ENCODE peak calls at places on chromosomes 12 and 14, in nine cellular contexts. C is heart left ventricle, A is Calu3, P is IMR-90, Z is vagina, M is NB4, J is left lung, I is fibroblast of pulmonary artery, O is PC-3. U is an unnamed sample.

GRCh38 chr14:69501362-69501964 is 16.9 kb downstream of the PLEKHD1 start:
- DNase-seq in Z (no peak), M (no peak), A (no peak), J (no peak), C (peak), P (peak), I (peak), O (no peak), U (no peak)

GRCh38 chr12:45290218-45290609 is 74.3 kb downstream of the ANO6 start:
- DNase-seq in Z (no peak), O (peak), C (no peak), A (no peak), I (peak), M (no peak), J (no peak), P (peak), U (no peak)

GRCh38 chr12:79655036-79655435 is 35.7 kb downstream of the PAWR start:
- DNase-seq in I (no peak), C (no peak), P (no peak), A (no peak), Z (no peak), O (no peak), M (no peak), J (no peak), U (no peak)

GRCh38 chr14:53715390-53715730 is 241.3 kb downstream of the BMP4 start:
- DNase-seq in M (no peak), A (peak), P (peak), Z (no peak), C (no peak), J (no peak), I (peak), O (peak), U (no peak)

GRCh38 chr14:73567951-73568885 is 795 bp upstream of the ACOT2 start:
- DNase-seq in I (peak), M (no peak), C (no peak), O (peak), J (no peak), Z (no peak), A (no peak), P (peak), U (no peak)

GRCh38 chr14:25757364-25757763 is 707.4 kb upstream of the STXBP6 start:
- DNase-seq in J (no peak), I (no peak), C (no peak), Z (no peak), P (no peak), A (no peak), M (no peak), O (no peak), U (no peak)

GRCh38 chr12:130438243-130438620 is 100.5 kb downstream of the PIWIL1 start:
- DNase-seq in J (no peak), C (no peak), M (no peak), O (no peak), P (no peak), I (no peak), Z (no peak), A (no peak), U (no peak)

GRCh38 chr12:31412292-31412801 is 86.4 kb upstream of the SINHCAF start:
- DNase-seq in Z (no peak), M (no peak), I (no peak), O (no peak), J (no peak), A (no peak), C (no peak), P (no peak), U (no peak)

GRCh38 chr12:113875681-113876080 is 90.4 kb downstream of the RBM19 start:
- DNase-seq in J (no peak), O (no peak), Z (no peak), C (no peak), M (no peak), I (peak), P (peak), A (no peak), U (no peak)

GRCh38 chr12:121803861-121804416 is at the start of gene SETD1B:
- DNase-seq in A (peak), P (peak), I (peak), O (peak), C (peak), J (peak), M (peak), Z (no peak), U (no peak)

GRCh38 chr14:52949249-52949648 is 1.6 kb downstream of the FERMT2 start:
- DNase-seq in Z (no peak), O (no peak), I (no peak), A (no peak), C (no peak), P (no peak), J (no peak), M (no peak), U (no peak)

GRCh38 chr12:117441751-117442150 is 80.3 kb upstream of the NOS1 start:
- DNase-seq in P (no peak), M (no peak), Z (no peak), O (peak), I (no peak), J (no peak), A (peak), C (peak), U (no peak)

GRCh38 chr14:79587194-79587593 is 624.1 kb downstream of the DIO2 start:
- DNase-seq in C (no peak), M (no peak), I (peak), Z (no peak), O (no peak), J (no peak), A (peak), P (no peak), U (no peak)

GRCh38 chr14:78152246-78153068 is 17.7 kb upstream of the NRXN3 start:
- DNase-seq in J (no peak), I (no peak), P (no peak), C (no peak), M (peak), Z (no peak), O (no peak), A (no peak), U (no peak)

DNA sequence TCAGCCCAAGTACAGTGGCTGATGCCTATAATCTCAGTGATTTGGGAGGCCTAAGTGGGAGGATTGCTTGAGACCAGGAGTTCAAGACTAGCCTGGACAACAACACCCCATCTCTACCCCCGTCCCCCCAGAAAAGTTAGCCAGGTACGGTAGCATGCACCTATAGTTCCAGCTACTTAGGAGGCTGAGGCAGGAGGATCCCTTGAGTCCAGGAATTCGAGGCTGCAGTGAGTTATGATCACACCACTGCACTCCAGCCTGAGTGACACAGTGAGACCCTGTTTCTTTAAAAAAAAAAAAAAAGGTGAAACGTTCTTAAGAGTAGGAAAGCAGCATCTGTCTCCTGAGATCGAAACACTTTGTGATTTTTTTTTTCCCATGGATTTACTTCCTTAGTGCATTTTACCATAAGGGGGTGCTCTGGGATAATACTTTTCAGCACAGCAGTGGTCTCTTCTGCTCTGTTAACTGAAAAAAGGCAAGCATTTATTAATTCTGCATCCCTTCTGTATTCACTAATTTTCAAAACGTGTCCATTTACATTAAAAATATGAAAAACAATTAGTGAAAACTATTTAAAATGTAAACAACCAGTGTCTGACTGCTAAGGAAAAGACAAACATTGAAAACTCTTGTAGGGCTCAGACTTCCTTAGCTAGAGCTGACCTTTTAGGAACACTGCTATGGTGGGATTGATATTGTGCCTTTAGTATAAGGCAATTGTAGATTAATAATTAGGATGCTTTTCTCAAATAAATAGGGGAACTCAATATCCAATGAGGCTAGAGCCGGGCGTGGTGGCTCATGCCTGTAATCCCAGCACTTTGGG is 31.2 kb upstream of the USP44 start:
- DNase-seq in P (peak), Z (no peak), C (no peak), M (peak), A (peak), J (no peak), I (peak), O (peak), U (no peak)
- TF ChIP-seq CTCF in P (peak), Z (peak), C (peak), M (peak), A (peak), J (peak), I (peak), O (peak), U (no peak)

DNA sequence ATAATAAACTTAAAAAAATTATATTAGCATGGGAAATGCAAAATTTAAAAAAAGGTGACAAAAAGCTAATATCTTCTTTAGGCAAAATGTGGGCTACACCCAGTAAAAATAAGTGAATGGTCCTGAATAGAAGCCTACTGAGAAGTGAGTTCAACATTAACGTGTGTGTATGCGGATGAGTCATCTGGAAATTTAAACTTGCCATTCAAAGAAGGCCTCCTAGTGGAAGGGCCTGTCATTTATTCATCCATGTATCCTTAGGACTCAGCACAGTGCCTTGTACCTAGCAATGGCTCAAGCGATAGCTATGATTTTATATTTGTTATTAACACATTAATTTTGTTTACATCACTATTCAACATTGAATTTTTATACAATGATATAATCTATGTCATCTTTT is 226.2 kb downstream of the NUBPL start:
- DNase-seq in P (peak), A (no peak), Z (no peak), O (peak), C (no peak), J (no peak), I (peak), M (peak), U (no peak)
- TF ChIP-seq CTCF in P (no peak), A (no peak), Z (no peak), O (peak), C (peak), J (no peak), I (peak), M (no peak), U (no peak)

DNA sequence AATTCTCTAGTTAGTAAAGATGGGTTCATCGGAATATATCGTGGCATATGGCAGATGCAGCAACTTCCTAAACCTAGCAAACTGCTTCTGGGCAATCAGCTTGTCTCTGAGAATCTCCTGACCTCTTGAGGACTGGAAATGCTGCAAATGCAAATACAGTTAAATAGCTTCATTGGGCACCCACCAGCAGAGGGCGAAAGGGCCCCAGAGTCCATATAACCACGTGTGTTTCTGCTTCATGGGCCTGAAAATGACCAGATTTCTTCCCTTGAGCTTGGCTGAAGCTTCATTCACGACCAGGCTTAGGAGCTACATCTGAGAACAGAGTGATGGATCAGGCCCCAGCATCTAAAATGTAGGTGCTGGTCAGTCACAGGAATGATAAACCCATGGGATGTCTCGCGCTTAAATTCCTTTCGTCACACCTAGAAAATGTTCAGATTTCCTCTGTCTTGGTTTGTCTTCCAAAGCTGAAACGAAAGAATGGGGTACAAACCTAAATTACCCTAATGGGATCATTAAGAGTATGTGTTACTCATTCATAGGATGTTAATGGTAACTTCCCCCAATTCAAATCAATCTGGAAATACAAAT is 1482.5 kb upstream of the TMEM132C start:
- DNase-seq in Z (no peak), I (peak), J (no peak), M (peak), P (no peak), C (peak), O (peak), A (peak), U (peak)
- TF ChIP-seq CTCF in Z (no peak), I (peak), J (peak), M (peak), P (no peak), C (peak), O (peak), A (peak), U (no peak)

GRCh38 chr12:131471946-131472732 is 238.8 kb upstream of the SFSWAP start:
- DNase-seq in O (no peak), Z (peak), M (no peak), A (no peak), C (no peak), I (no peak), P (no peak), J (no peak), U (no peak)

GRCh38 chr12:131477613-131478012 is 233.3 kb upstream of the SFSWAP start:
- DNase-seq in O (no peak), J (no peak), Z (no peak), I (no peak), M (no peak), P (no peak), A (no peak), C (no peak), U (no peak)

GRCh38 chr12:131473261-131473660 is 237.6 kb upstream of the SFSWAP start:
- DNase-seq in I (no peak), J (no peak), Z (no peak), M (no peak), O (no peak), A (no peak), P (no peak), C (no peak), U (no peak)

GRCh38 chr12:131471271-131471905 is 239.5 kb upstream of the SFSWAP start:
- DNase-seq in J (no peak), Z (peak), I (no peak), C (no peak), O (no peak), P (no peak), M (no peak), A (no peak), U (no peak)

DNA sequence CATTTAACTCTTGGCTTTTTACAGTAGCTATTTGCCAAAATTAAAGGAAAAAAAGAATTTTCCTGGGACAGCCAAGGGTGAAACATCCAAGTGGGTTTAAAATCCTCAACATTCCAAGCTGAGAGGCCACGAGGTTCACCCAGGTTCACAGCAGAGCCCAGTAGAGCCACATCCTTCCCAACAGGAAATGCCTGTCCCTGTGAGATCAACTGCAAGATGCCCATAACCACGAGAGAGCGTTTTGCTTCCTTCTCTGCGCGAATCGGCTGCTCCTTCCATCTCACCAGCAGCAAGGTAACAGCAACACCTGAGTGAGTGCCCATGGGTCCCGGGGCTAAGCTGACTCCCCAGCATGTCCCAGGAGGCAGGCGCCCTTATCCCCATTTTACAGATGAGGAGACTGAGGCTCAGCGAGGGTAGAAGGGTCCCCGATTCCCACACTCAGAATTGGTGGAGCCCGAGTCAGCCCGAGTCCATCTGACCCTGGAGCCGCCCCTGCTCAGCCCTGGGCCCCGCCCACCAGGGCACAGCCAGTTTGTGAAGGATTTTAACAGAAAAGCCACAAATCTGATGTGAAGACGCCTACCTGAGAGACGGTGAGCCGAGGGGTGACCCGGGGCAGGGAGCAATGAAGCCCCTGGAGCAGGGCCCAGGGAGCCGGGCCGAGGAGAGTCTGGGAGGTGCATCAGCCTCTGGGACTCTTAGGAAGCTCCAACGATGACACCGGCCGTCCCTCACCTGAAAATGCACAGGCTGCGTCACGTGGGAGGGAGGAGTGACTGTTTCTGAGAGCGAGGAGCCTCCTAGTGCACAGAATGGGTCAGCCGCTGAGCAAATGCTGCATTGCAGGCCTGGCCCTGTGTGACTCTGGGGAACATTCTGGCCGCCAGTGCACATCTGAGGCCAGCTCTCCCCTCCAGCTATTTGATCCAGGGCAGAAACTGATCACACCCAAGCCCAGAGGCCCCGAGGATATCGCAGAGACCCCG is 236.9 kb upstream of the SFSWAP start:
- DNase-seq in A (no peak), I (no peak), J (no peak), P (no peak), M (no peak), Z (peak), O (peak), C (no peak), U (no peak)
- TF ChIP-seq CTCF in A (no peak), I (no peak), J (no peak), P (no peak), M (no peak), Z (no peak), O (no peak), C (no peak), U (no peak)

GRCh38 chr14:89933002-89933401 is 21.5 kb downstream of the EFCAB11 start:
- DNase-seq in I (no peak), J (no peak), M (no peak), P (no peak), A (no peak), Z (no peak), C (no peak), O (no peak), U (no peak)

GRCh38 chr14:89941830-89942377 is 12.6 kb downstream of the EFCAB11 start:
- DNase-seq in P (no peak), O (no peak), I (no peak), J (no peak), M (no peak), C (no peak), A (no peak), Z (no peak), U (no peak)

DNA sequence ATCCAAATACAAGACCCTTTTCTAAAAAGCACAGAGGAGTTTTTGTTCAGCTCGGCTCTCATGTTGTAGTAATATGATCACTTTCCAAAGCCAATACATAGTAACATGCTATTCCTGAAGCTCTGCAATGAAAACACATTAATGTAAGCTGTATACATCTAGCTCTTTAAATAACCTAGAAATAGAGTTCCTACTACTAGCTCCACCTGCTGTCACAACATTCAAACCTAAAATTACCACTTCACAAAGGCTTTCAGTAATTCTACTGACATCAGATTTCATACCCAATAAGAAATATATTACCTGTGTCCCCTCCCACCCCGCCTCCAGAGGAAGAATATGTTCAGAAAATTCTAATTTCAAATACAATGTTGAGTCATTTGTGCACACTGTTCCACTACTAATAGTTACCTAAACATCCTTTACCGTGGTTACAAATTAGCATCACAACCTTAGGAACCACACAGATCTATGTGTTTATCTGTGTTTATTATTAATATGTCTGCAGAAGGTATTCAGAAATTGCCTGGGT is 17.8 kb downstream of the EFCAB11 start:
- DNase-seq in P (no peak), M (no peak), O (peak), Z (no peak), A (no peak), I (peak), J (no peak), C (no peak), U (no peak)
- TF ChIP-seq CTCF in P (peak), M (no peak), O (peak), Z (no peak), A (no peak), I (peak), J (no peak), C (no peak), U (no peak)

GRCh38 chr12:51533799-51534198 is 57.2 kb upstream of the SCN8A start:
- DNase-seq in I (peak), A (no peak), M (no peak), C (no peak), P (peak), O (peak), Z (no peak), J (no peak), U (no peak)
- TF ChIP-seq CTCF in I (peak), A (no peak), M (no peak), C (no peak), P (peak), O (peak), Z (no peak), J (no peak), U (no peak)

DNA sequence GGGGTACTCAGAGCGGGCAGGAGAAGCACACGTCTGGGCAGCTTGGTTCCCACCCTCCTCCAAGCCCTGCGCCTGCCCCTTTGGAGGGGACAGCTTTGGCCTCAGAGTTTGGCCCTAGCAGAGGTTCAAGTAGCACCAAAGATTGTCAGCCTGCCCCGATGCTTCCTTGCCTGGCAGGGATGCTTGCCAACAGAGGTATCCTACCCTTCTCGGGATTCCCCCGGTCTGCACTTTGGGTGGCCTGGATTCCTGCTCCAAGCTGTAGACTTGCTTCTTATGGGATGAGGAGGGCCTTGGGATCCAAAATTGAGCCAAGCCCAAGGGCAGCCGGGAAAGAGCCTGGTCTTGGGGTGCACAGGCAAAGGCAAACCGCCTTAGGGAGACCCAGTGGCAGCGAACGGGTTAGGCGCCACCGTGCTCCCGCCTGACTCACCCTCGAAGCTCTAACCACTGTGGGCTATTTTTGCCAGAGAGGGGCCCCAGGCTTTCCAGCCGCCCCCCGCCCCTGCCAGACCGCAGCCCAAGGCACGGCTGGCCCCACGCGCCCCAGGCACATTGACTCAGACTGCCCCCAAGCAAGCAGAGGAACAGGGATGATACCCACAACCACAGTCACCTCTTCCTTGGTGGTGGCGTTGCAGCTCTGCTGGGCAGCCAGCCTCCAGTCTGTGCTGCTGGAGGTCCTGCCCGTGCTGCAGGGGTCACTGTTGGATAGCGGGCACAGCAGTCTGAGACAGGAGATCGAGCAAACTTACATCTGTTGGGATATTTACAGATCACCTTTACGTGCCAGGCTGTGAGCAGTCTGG is 882 bp upstream of the WNT10B start:
- DNase-seq in A (no peak), Z (no peak), P (peak), O (no peak), M (peak), I (no peak), C (no peak), J (no peak), U (no peak)
- TF ChIP-seq CTCF in A (no peak), Z (no peak), P (peak), O (no peak), M (peak), I (no peak), C (no peak), J (no peak), U (no peak)

GRCh38 chr12:58074259-58074658 is 132.9 kb downstream of the ATP23 start:
- DNase-seq in J (no peak), C (no peak), M (no peak), O (no peak), Z (no peak), A (no peak), P (no peak), I (no peak), U (no peak)
- TF ChIP-seq CTCF in J (no peak), C (no peak), M (no peak), O (no peak), Z (no peak), A (no peak), P (no peak), I (no peak), U (no peak)

U was measured in CD8-positive, alpha-beta T cell.